ENCODE peak calls at places on chromosomes 1 and 21, in ten cellular contexts. S is kidney epithelial cell; B is mammary epithelial cell; O is astrocyte of the spinal cord; Z is fibroblast of lung; L is CD8-positive, alpha-beta T cell; U is lower lobe of right lung; A is psoas muscle; V is A673; H is HCT116. I is an unnamed sample.

GRCh38 chr1:152029144-152029936 is 7.5 kb downstream of the S100A11 start:
- DNase-seq in S (no peak), B (peak; percentile 77), O (peak; percentile 65), Z (peak; percentile 14), L (no peak), U (no peak), A (no peak), V (peak; percentile 45), H (no peak), I (no peak)

GRCh38 chr1:88892146-88892877 is 945 bp upstream of the GTF2B start:
- DNase-seq in S (no peak), B (peak; percentile 48), O (peak; percentile 60), Z (peak; percentile 44), L (no peak), U (no peak), A (no peak), V (peak; percentile 70), H (peak; percentile 89), I (no peak)

GRCh38 chr1:8019229-8019620 is 6.9 kb downstream of the ERRFI1 start:
- DNase-seq in S (no peak), B (no peak), O (peak; percentile 33), Z (peak; percentile 14), L (no peak), U (no peak), A (no peak), V (no peak), H (no peak), I (no peak)

GRCh38 chr1:163187849-163188248 is 14.9 kb downstream of the RGS5 start:
- DNase-seq in S (no peak), B (no peak), O (no peak), Z (no peak), L (no peak), U (no peak), A (no peak), V (no peak), H (no peak), I (no peak)

GRCh38 chr1:38833146-38833545 is 26.4 kb downstream of the RRAGC start:
- DNase-seq in S (no peak), B (no peak), O (no peak), Z (no peak), L (no peak), U (no peak), A (no peak), V (no peak), H (no peak), I (no peak)

GRCh38 chr1:192601145-192602048 is 25.8 kb downstream of the RGS1 start:
- DNase-seq in S (no peak), B (peak; percentile 16), O (no peak), Z (peak; percentile 33), L (no peak), U (no peak), A (no peak), V (no peak), H (no peak), I (no peak)

GRCh38 chr1:161835963-161836362 is 69.8 kb downstream of the ATF6 start:
- DNase-seq in S (no peak), B (no peak), O (peak; percentile 70), Z (peak; percentile 79), L (no peak), U (no peak), A (no peak), V (no peak), H (no peak), I (no peak)

GRCh38 chr21:45618846-45619485 is 24.6 kb upstream of the PCBP3 start:
- DNase-seq in S (no peak), B (peak; percentile 18), O (no peak), Z (peak; percentile 9), L (no peak), U (no peak), A (no peak), V (no peak), H (no peak), I (no peak)

GRCh38 chr1:232678185-232678886 is 48.4 kb upstream of the SIPA1L2 start:
- DNase-seq in S (peak; percentile 59), B (peak; percentile 89), O (no peak), Z (peak; percentile 61), L (no peak), U (no peak), A (no peak), V (no peak), H (peak; percentile 35), I (no peak)

GRCh38 chr1:29635501-29636263 is 399.4 kb downstream of the PTPRU start:
- DNase-seq in S (no peak), B (no peak), O (no peak), Z (no peak), L (no peak), U (no peak), A (no peak), V (no peak), H (no peak), I (no peak)

GRCh38 chr21:42527489-42528158 is 14.0 kb downstream of the SLC37A1 start:
- DNase-seq in S (no peak), B (no peak), O (no peak), Z (no peak), L (peak; percentile 18), U (no peak), A (no peak), V (no peak), H (no peak), I (no peak)

GRCh38 chr1:3192359-3192758 is 123.4 kb downstream of the PRDM16 start:
- DNase-seq in S (no peak), B (no peak), O (no peak), Z (no peak), L (no peak), U (no peak), A (no peak), V (no peak), H (no peak), I (no peak)
- H3K4me3 ChIP-seq in S (no peak overlapping the region), B (no peak overlapping the region), O (no peak overlapping the region), Z (no peak overlapping the region), L (no peak overlapping the region), U (no peak overlapping the region), A (no peak overlapping the region), V (no peak overlapping the region), H (no peak overlapping the region), I (no peak overlapping the region)

GRCh38 chr21:26840206-26840605 is 5.0 kb downstream of the ADAMTS1 start:
- DNase-seq in S (no peak), B (no peak), O (no peak), Z (no peak), L (no peak), U (no peak), A (no peak), V (no peak), H (no peak), I (no peak)
- H3K4me3 ChIP-seq in S (no peak overlapping the region), B (no peak overlapping the region), O (no peak overlapping the region), Z (peak overlapping the region; percentile 5), L (no peak overlapping the region), U (peak overlapping the region; percentile 79), A (peak overlapping the region; percentile 90), V (no peak overlapping the region), H (no peak overlapping the region), I (no peak overlapping the region)

GRCh38 chr1:235049217-235049616 is 79.4 kb downstream of the TOMM20 start:
- DNase-seq in S (no peak), B (no peak), O (no peak), Z (no peak), L (no peak), U (peak; percentile 18), A (no peak), V (no peak), H (no peak), I (no peak)

GRCh38 chr1:235050911-235051360 is 77.7 kb downstream of the TOMM20 start:
- DNase-seq in S (no peak), B (no peak), O (peak; percentile 56), Z (peak; percentile 83), L (no peak), U (peak; percentile 42), A (no peak), V (no peak), H (no peak), I (no peak)

GRCh38 chr1:235045034-235045690 is 83.5 kb downstream of the TOMM20 start:
- DNase-seq in S (no peak), B (no peak), O (no peak), Z (peak; percentile 49), L (no peak), U (peak; percentile 27), A (no peak), V (no peak), H (no peak), I (no peak)

GRCh38 chr1:235045921-235046601 is 82.6 kb downstream of the TOMM20 start:
- DNase-seq in S (no peak), B (no peak), O (no peak), Z (no peak), L (no peak), U (peak; percentile 20), A (no peak), V (no peak), H (no peak), I (no peak)

GRCh38 chr1:235047331-235047871 is 81.2 kb downstream of the TOMM20 start:
- DNase-seq in S (no peak), B (no peak), O (peak; percentile 39), Z (no peak), L (no peak), U (peak; percentile 20), A (no peak), V (no peak), H (no peak), I (peak; percentile 37)
- H3K4me3 ChIP-seq in S (no peak overlapping the region), B (no peak overlapping the region), O (no peak overlapping the region), Z (no peak overlapping the region), L (no peak overlapping the region), U (peak overlapping the region; percentile 2), A (no peak overlapping the region), V (no peak overlapping the region), H (no peak overlapping the region), I (no peak overlapping the region)

GRCh38 chr1:47191940-47192457 is 2.2 kb upstream of the PDZK1IP1 start:
- DNase-seq in S (no peak), B (no peak), O (no peak), Z (no peak), L (no peak), U (no peak), A (no peak), V (no peak), H (no peak), I (no peak)

GRCh38 chr1:47188901-47189785 is 693 bp downstream of the PDZK1IP1 start:
- DNase-seq in S (no peak), B (no peak), O (no peak), Z (no peak), L (no peak), U (no peak), A (no peak), V (no peak), H (no peak), I (peak; percentile 6)

GRCh38 chr1:47192458-47193384 is 2.9 kb upstream of the PDZK1IP1 start:
- DNase-seq in S (no peak), B (peak; percentile 47), O (peak; percentile 58), Z (peak; percentile 40), L (peak; percentile 51), U (peak; percentile 85), A (peak; percentile 77), V (peak; percentile 73), H (peak; percentile 42), I (peak; percentile 71)

GRCh38 chr1:47189844-47190562 is at the start of gene PDZK1IP1:
- DNase-seq in S (peak; percentile 90), B (peak; percentile 83), O (no peak), Z (peak; percentile 70), L (no peak), U (peak; percentile 89), A (peak; percentile 88), V (peak; percentile 53), H (no peak), I (peak; percentile 72)

DNA sequence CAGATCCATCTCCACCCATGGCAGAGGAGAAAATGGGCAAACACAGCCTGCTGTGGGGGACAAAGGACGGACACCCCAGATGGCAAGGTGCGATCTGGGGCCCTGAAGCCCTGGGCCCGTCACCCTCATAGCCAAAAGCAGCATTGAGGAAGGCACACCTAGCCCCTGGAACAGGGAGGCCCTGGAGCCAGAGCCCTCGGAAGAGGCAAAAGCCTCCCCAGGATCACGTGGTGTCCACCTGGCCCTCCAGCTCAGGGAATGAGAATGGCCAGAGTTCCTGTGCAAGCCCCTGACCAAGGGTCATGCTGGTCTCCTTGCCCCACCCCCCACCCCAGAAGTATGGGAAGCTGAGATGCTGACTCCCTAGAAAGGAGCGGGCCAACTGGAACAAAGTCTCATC is 971 bp upstream of the PDZK1IP1 start:
- DNase-seq in S (no peak), B (no peak), O (no peak), Z (no peak), L (no peak), U (no peak), A (no peak), V (no peak), H (no peak), I (no peak)
- H3K4me3 ChIP-seq in S (no peak overlapping the region), B (no peak overlapping the region), O (no peak overlapping the region), Z (no peak overlapping the region), L (no peak overlapping the region), U (no peak overlapping the region), A (no peak overlapping the region), V (no peak overlapping the region), H (no peak overlapping the region), I (no peak overlapping the region)